ENCODE peak calls at places on chromosomes 6 and 20, in nine cellular contexts. One of them, this sample, is unnamed.
A peak's percentile ranks its signal among the peaks of the same experiment; 100 is the strongest.

GRCh38 chr6:50305660-50306059 is 255.9 kb upstream of the DEFB112 start:
- DNase-seq in HFFc6: no peak
- DNase-seq in stimulated activated CD4-positive, alpha-beta T cell treated with anti-CD3 and anti-CD28 coated beads, TNF-alpha, amount 100 ng/mL, for 24 hours: no peak
- DNase-seq in left cardiac atrium: no peak
- DNase-seq in osteoblast: no peak
- DNase-seq in IMR-90: no peak
- DNase-seq in brain microvascular endothelial cell: peak; percentile 1
- DNase-seq in non-pigmented ciliary epithelial cell: no peak
- DNase-seq in amygdala: no peak
- DNase-seq in this sample: no peak

GRCh38 chr20:59765599-59766177 is 161.3 kb downstream of the PHACTR3 start:
- DNase-seq in HFFc6: no peak
- DNase-seq in stimulated activated CD4-positive, alpha-beta T cell treated with anti-CD3 and anti-CD28 coated beads, TNF-alpha, amount 100 ng/mL, for 24 hours: no peak
- DNase-seq in left cardiac atrium: no peak
- DNase-seq in osteoblast: peak; percentile 65
- DNase-seq in IMR-90: no peak
- DNase-seq in brain microvascular endothelial cell: no peak
- DNase-seq in non-pigmented ciliary epithelial cell: no peak
- DNase-seq in amygdala: no peak
- DNase-seq in this sample: no peak

GRCh38 chr20:62319346-62319909 is 16.6 kb downstream of the ADRM1 start:
- DNase-seq in HFFc6: no peak
- DNase-seq in stimulated activated CD4-positive, alpha-beta T cell treated with anti-CD3 and anti-CD28 coated beads, TNF-alpha, amount 100 ng/mL, for 24 hours: no peak
- DNase-seq in left cardiac atrium: no peak
- DNase-seq in osteoblast: no peak
- DNase-seq in IMR-90: no peak
- DNase-seq in brain microvascular endothelial cell: no peak
- DNase-seq in non-pigmented ciliary epithelial cell: no peak
- DNase-seq in amygdala: no peak
- DNase-seq in this sample: no peak

GRCh38 chr6:33833599-33833998 is 29.8 kb upstream of the MLN start:
- DNase-seq in HFFc6: no peak
- DNase-seq in stimulated activated CD4-positive, alpha-beta T cell treated with anti-CD3 and anti-CD28 coated beads, TNF-alpha, amount 100 ng/mL, for 24 hours: no peak
- DNase-seq in left cardiac atrium: no peak
- DNase-seq in osteoblast: no peak
- DNase-seq in IMR-90: no peak
- DNase-seq in brain microvascular endothelial cell: no peak
- DNase-seq in non-pigmented ciliary epithelial cell: no peak
- DNase-seq in amygdala: no peak
- DNase-seq in this sample: no peak

GRCh38 chr6:23349521-23350147 is 776.4 kb upstream of the NRSN1 start:
- DNase-seq in HFFc6: peak; percentile 13
- DNase-seq in stimulated activated CD4-positive, alpha-beta T cell treated with anti-CD3 and anti-CD28 coated beads, TNF-alpha, amount 100 ng/mL, for 24 hours: no peak
- DNase-seq in left cardiac atrium: no peak
- DNase-seq in osteoblast: peak; percentile 85
- DNase-seq in IMR-90: peak; percentile 96
- DNase-seq in brain microvascular endothelial cell: peak; percentile 83
- DNase-seq in non-pigmented ciliary epithelial cell: peak; percentile 77
- DNase-seq in amygdala: no peak
- DNase-seq in this sample: no peak

GRCh38 chr6:107075951-107076381 is 39.3 kb downstream of the BEND3 start:
- DNase-seq in HFFc6: no peak
- DNase-seq in stimulated activated CD4-positive, alpha-beta T cell treated with anti-CD3 and anti-CD28 coated beads, TNF-alpha, amount 100 ng/mL, for 24 hours: no peak
- DNase-seq in left cardiac atrium: no peak
- DNase-seq in osteoblast: peak; percentile 83
- DNase-seq in IMR-90: peak; percentile 15
- DNase-seq in brain microvascular endothelial cell: no peak
- DNase-seq in non-pigmented ciliary epithelial cell: no peak
- DNase-seq in amygdala: peak; percentile 39
- DNase-seq in this sample: no peak

GRCh38 chr6:112923940-112924587 is 576.9 kb downstream of the RFPL4B start:
- DNase-seq in HFFc6: no peak
- DNase-seq in stimulated activated CD4-positive, alpha-beta T cell treated with anti-CD3 and anti-CD28 coated beads, TNF-alpha, amount 100 ng/mL, for 24 hours: no peak
- DNase-seq in left cardiac atrium: no peak
- DNase-seq in osteoblast: no peak
- DNase-seq in IMR-90: no peak
- DNase-seq in brain microvascular endothelial cell: no peak
- DNase-seq in non-pigmented ciliary epithelial cell: no peak
- DNase-seq in amygdala: no peak
- DNase-seq in this sample: no peak

GRCh38 chr6:13554929-13555333 is 19.5 kb upstream of the SIRT5 start:
- DNase-seq in HFFc6: no peak
- DNase-seq in stimulated activated CD4-positive, alpha-beta T cell treated with anti-CD3 and anti-CD28 coated beads, TNF-alpha, amount 100 ng/mL, for 24 hours: no peak
- DNase-seq in left cardiac atrium: peak; percentile 67
- DNase-seq in osteoblast: no peak
- DNase-seq in IMR-90: peak; percentile 13
- DNase-seq in brain microvascular endothelial cell: no peak
- DNase-seq in non-pigmented ciliary epithelial cell: no peak
- DNase-seq in amygdala: peak; percentile 48
- DNase-seq in this sample: peak; percentile 75

GRCh38 chr6:6610031-6610591 is 21.6 kb downstream of the LY86 start:
- DNase-seq in HFFc6: no peak
- DNase-seq in stimulated activated CD4-positive, alpha-beta T cell treated with anti-CD3 and anti-CD28 coated beads, TNF-alpha, amount 100 ng/mL, for 24 hours: no peak
- DNase-seq in left cardiac atrium: no peak
- DNase-seq in osteoblast: no peak
- DNase-seq in IMR-90: no peak
- DNase-seq in brain microvascular endothelial cell: no peak
- DNase-seq in non-pigmented ciliary epithelial cell: no peak
- DNase-seq in amygdala: no peak
- DNase-seq in this sample: no peak

GRCh38 chr20:10555865-10556308 is 117.9 kb downstream of the JAG1 start:
- DNase-seq in HFFc6: peak; percentile 54
- DNase-seq in stimulated activated CD4-positive, alpha-beta T cell treated with anti-CD3 and anti-CD28 coated beads, TNF-alpha, amount 100 ng/mL, for 24 hours: no peak
- DNase-seq in left cardiac atrium: no peak
- DNase-seq in osteoblast: no peak
- DNase-seq in IMR-90: peak; percentile 66
- DNase-seq in brain microvascular endothelial cell: peak; percentile 79
- DNase-seq in non-pigmented ciliary epithelial cell: peak; percentile 36
- DNase-seq in amygdala: no peak
- DNase-seq in this sample: no peak

GRCh38 chr20:22450540-22450939 is 133.8 kb downstream of the FOXA2 start:
- DNase-seq in HFFc6: no peak
- DNase-seq in stimulated activated CD4-positive, alpha-beta T cell treated with anti-CD3 and anti-CD28 coated beads, TNF-alpha, amount 100 ng/mL, for 24 hours: no peak
- DNase-seq in left cardiac atrium: no peak
- DNase-seq in osteoblast: no peak
- DNase-seq in IMR-90: no peak
- DNase-seq in brain microvascular endothelial cell: no peak
- DNase-seq in non-pigmented ciliary epithelial cell: no peak
- DNase-seq in amygdala: no peak
- DNase-seq in this sample: no peak

GRCh38 chr20:57414867-57415592 is 23.8 kb downstream of the RBM38 start:
- DNase-seq in HFFc6: peak; percentile 7
- DNase-seq in stimulated activated CD4-positive, alpha-beta T cell treated with anti-CD3 and anti-CD28 coated beads, TNF-alpha, amount 100 ng/mL, for 24 hours: no peak
- DNase-seq in left cardiac atrium: no peak
- DNase-seq in osteoblast: peak; percentile 92
- DNase-seq in IMR-90: peak; percentile 28
- DNase-seq in brain microvascular endothelial cell: no peak
- DNase-seq in non-pigmented ciliary epithelial cell: no peak
- DNase-seq in amygdala: no peak
- DNase-seq in this sample: peak; percentile 47

GRCh38 chr6:45184937-45185336 is 143.2 kb upstream of the RUNX2 start:
- DNase-seq in HFFc6: no peak
- DNase-seq in stimulated activated CD4-positive, alpha-beta T cell treated with anti-CD3 and anti-CD28 coated beads, TNF-alpha, amount 100 ng/mL, for 24 hours: no peak
- DNase-seq in left cardiac atrium: no peak
- DNase-seq in osteoblast: no peak
- DNase-seq in IMR-90: no peak
- DNase-seq in brain microvascular endothelial cell: no peak
- DNase-seq in non-pigmented ciliary epithelial cell: no peak
- DNase-seq in amygdala: no peak
- DNase-seq in this sample: no peak

GRCh38 chr6:159969921-159970320 is 1.0 kb downstream of the IGF2R start:
- DNase-seq in HFFc6: peak; percentile 77
- DNase-seq in stimulated activated CD4-positive, alpha-beta T cell treated with anti-CD3 and anti-CD28 coated beads, TNF-alpha, amount 100 ng/mL, for 24 hours: no peak
- DNase-seq in left cardiac atrium: no peak
- DNase-seq in osteoblast: peak; percentile 97
- DNase-seq in IMR-90: peak; percentile 84
- DNase-seq in brain microvascular endothelial cell: peak; percentile 79
- DNase-seq in non-pigmented ciliary epithelial cell: no peak
- DNase-seq in amygdala: peak; percentile 42
- DNase-seq in this sample: no peak

GRCh38 chr20:4195499-4195898 is 180.1 kb upstream of the RNF24 start:
- DNase-seq in HFFc6: no peak
- DNase-seq in stimulated activated CD4-positive, alpha-beta T cell treated with anti-CD3 and anti-CD28 coated beads, TNF-alpha, amount 100 ng/mL, for 24 hours: no peak
- DNase-seq in left cardiac atrium: no peak
- DNase-seq in osteoblast: no peak
- DNase-seq in IMR-90: peak; percentile 18
- DNase-seq in brain microvascular endothelial cell: no peak
- DNase-seq in non-pigmented ciliary epithelial cell: no peak
- DNase-seq in amygdala: no peak
- DNase-seq in this sample: peak; percentile 60

GRCh38 chr20:56171087-56172012 is 77.2 kb upstream of the MC3R start:
- DNase-seq in HFFc6: no peak
- DNase-seq in stimulated activated CD4-positive, alpha-beta T cell treated with anti-CD3 and anti-CD28 coated beads, TNF-alpha, amount 100 ng/mL, for 24 hours: no peak
- DNase-seq in left cardiac atrium: no peak
- DNase-seq in osteoblast: peak; percentile 31
- DNase-seq in IMR-90: no peak
- DNase-seq in brain microvascular endothelial cell: no peak
- DNase-seq in non-pigmented ciliary epithelial cell: no peak
- DNase-seq in amygdala: peak; percentile 28
- DNase-seq in this sample: no peak

GRCh38 chr6:43977404-43978111 is 149.7 kb downstream of the MRPL14 start:
- DNase-seq in HFFc6: no peak
- DNase-seq in stimulated activated CD4-positive, alpha-beta T cell treated with anti-CD3 and anti-CD28 coated beads, TNF-alpha, amount 100 ng/mL, for 24 hours: no peak
- DNase-seq in left cardiac atrium: no peak
- DNase-seq in osteoblast: no peak
- DNase-seq in IMR-90: no peak
- DNase-seq in brain microvascular endothelial cell: no peak
- DNase-seq in non-pigmented ciliary epithelial cell: no peak
- DNase-seq in amygdala: no peak
- DNase-seq in this sample: no peak

GRCh38 chr6:100382767-100383195 is 81.9 kb downstream of the SIM1 start:
- DNase-seq in HFFc6: no peak
- DNase-seq in stimulated activated CD4-positive, alpha-beta T cell treated with anti-CD3 and anti-CD28 coated beads, TNF-alpha, amount 100 ng/mL, for 24 hours: no peak
- DNase-seq in left cardiac atrium: no peak
- DNase-seq in osteoblast: no peak
- DNase-seq in IMR-90: no peak
- DNase-seq in brain microvascular endothelial cell: no peak
- DNase-seq in non-pigmented ciliary epithelial cell: no peak
- DNase-seq in amygdala: no peak
- DNase-seq in this sample: no peak

GRCh38 chr20:11849976-11850670 is 67.6 kb upstream of the BTBD3 start:
- DNase-seq in HFFc6: peak; percentile 42
- DNase-seq in stimulated activated CD4-positive, alpha-beta T cell treated with anti-CD3 and anti-CD28 coated beads, TNF-alpha, amount 100 ng/mL, for 24 hours: no peak
- DNase-seq in left cardiac atrium: no peak
- DNase-seq in osteoblast: no peak
- DNase-seq in IMR-90: peak; percentile 45
- DNase-seq in brain microvascular endothelial cell: peak; percentile 7
- DNase-seq in non-pigmented ciliary epithelial cell: no peak
- DNase-seq in amygdala: no peak
- DNase-seq in this sample: peak; percentile 49

GRCh38 chr6:48667797-48668196 is 556.8 kb upstream of the PTCHD4 start:
- DNase-seq in HFFc6: no peak
- DNase-seq in stimulated activated CD4-positive, alpha-beta T cell treated with anti-CD3 and anti-CD28 coated beads, TNF-alpha, amount 100 ng/mL, for 24 hours: no peak
- DNase-seq in left cardiac atrium: no peak
- DNase-seq in osteoblast: no peak
- DNase-seq in IMR-90: no peak
- DNase-seq in brain microvascular endothelial cell: no peak
- DNase-seq in non-pigmented ciliary epithelial cell: no peak
- DNase-seq in amygdala: no peak
- DNase-seq in this sample: no peak

GRCh38 chr6:129490551-129491245 is 219.3 kb downstream of the ARHGAP18 start:
- DNase-seq in HFFc6: peak; percentile 96
- DNase-seq in stimulated activated CD4-positive, alpha-beta T cell treated with anti-CD3 and anti-CD28 coated beads, TNF-alpha, amount 100 ng/mL, for 24 hours: peak; percentile 37
- DNase-seq in left cardiac atrium: no peak
- DNase-seq in osteoblast: peak; percentile 86
- DNase-seq in IMR-90: peak; percentile 98
- DNase-seq in brain microvascular endothelial cell: peak; percentile 95
- DNase-seq in non-pigmented ciliary epithelial cell: peak; percentile 96
- DNase-seq in amygdala: no peak
- DNase-seq in this sample: no peak

GRCh38 chr6:52815167-52816092 is 11.8 kb upstream of the GSTA1 start:
- DNase-seq in HFFc6: peak; percentile 57
- DNase-seq in stimulated activated CD4-positive, alpha-beta T cell treated with anti-CD3 and anti-CD28 coated beads, TNF-alpha, amount 100 ng/mL, for 24 hours: peak; percentile 3
- DNase-seq in left cardiac atrium: no peak
- DNase-seq in osteoblast: peak; percentile 54
- DNase-seq in IMR-90: peak; percentile 50
- DNase-seq in brain microvascular endothelial cell: peak; percentile 52
- DNase-seq in non-pigmented ciliary epithelial cell: no peak
- DNase-seq in amygdala: peak; percentile 17
- DNase-seq in this sample: peak; percentile 20

GRCh38 chr6:143536866-143537691 is 25.6 kb upstream of the FUCA2 start:
- DNase-seq in HFFc6: peak; percentile 48
- DNase-seq in stimulated activated CD4-positive, alpha-beta T cell treated with anti-CD3 and anti-CD28 coated beads, TNF-alpha, amount 100 ng/mL, for 24 hours: no peak
- DNase-seq in left cardiac atrium: peak; percentile 67
- DNase-seq in osteoblast: peak; percentile 91
- DNase-seq in IMR-90: peak; percentile 63
- DNase-seq in brain microvascular endothelial cell: peak; percentile 45
- DNase-seq in non-pigmented ciliary epithelial cell: no peak
- DNase-seq in amygdala: peak; percentile 31
- DNase-seq in this sample: peak; percentile 86

GRCh38 chr6:139473731-139474130 is 99.3 kb upstream of the CITED2 start:
- DNase-seq in HFFc6: no peak
- DNase-seq in stimulated activated CD4-positive, alpha-beta T cell treated with anti-CD3 and anti-CD28 coated beads, TNF-alpha, amount 100 ng/mL, for 24 hours: no peak
- DNase-seq in left cardiac atrium: no peak
- DNase-seq in osteoblast: no peak
- DNase-seq in IMR-90: no peak
- DNase-seq in brain microvascular endothelial cell: no peak
- DNase-seq in non-pigmented ciliary epithelial cell: no peak
- DNase-seq in amygdala: no peak
- DNase-seq in this sample: no peak

GRCh38 chr20:61959301-61959700 is 106.4 kb downstream of the TAF4 start:
- DNase-seq in HFFc6: no peak
- DNase-seq in stimulated activated CD4-positive, alpha-beta T cell treated with anti-CD3 and anti-CD28 coated beads, TNF-alpha, amount 100 ng/mL, for 24 hours: no peak
- DNase-seq in left cardiac atrium: no peak
- DNase-seq in osteoblast: peak; percentile 43
- DNase-seq in IMR-90: no peak
- DNase-seq in brain microvascular endothelial cell: no peak
- DNase-seq in non-pigmented ciliary epithelial cell: no peak
- DNase-seq in amygdala: no peak
- DNase-seq in this sample: no peak

GRCh38 chr20:63737940-63738686 is 1.5 kb upstream of the SLC2A4RG start:
- DNase-seq in HFFc6: no peak
- DNase-seq in stimulated activated CD4-positive, alpha-beta T cell treated with anti-CD3 and anti-CD28 coated beads, TNF-alpha, amount 100 ng/mL, for 24 hours: no peak
- DNase-seq in left cardiac atrium: no peak
- DNase-seq in osteoblast: peak; percentile 86
- DNase-seq in IMR-90: no peak
- DNase-seq in brain microvascular endothelial cell: no peak
- DNase-seq in non-pigmented ciliary epithelial cell: no peak
- DNase-seq in amygdala: no peak
- DNase-seq in this sample: peak; percentile 73

GRCh38 chr6:152068622-152069261 is 261.3 kb downstream of the ESR1 start:
- DNase-seq in HFFc6: no peak
- DNase-seq in stimulated activated CD4-positive, alpha-beta T cell treated with anti-CD3 and anti-CD28 coated beads, TNF-alpha, amount 100 ng/mL, for 24 hours: no peak
- DNase-seq in left cardiac atrium: no peak
- DNase-seq in osteoblast: no peak
- DNase-seq in IMR-90: no peak
- DNase-seq in brain microvascular endothelial cell: no peak
- DNase-seq in non-pigmented ciliary epithelial cell: no peak
- DNase-seq in amygdala: no peak
- DNase-seq in this sample: no peak

This sample was measured in right cardiac atrium.